ENCODE peak calls at places on chromosomes 7 and 10, in four cellular contexts. J, I, M and V are unnamed samples. For H3K4me1, the result is how much of the 10 kb centered on the place peaks cover.

GRCh38 chr7:33186187-33186586 is 56.8 kb downstream of the BBS9 start:
- DNase-seq in J (no peak), I (no peak), M (no peak), V (no peak)

GRCh38 chr7:151899513-151900360 is 22.8 kb upstream of the PRKAG2 start:
- DNase-seq in J (no peak), I (no peak), M (no peak), V (no peak)

GRCh38 chr7:29565982-29566746 is 2.5 kb downstream of the PRR15 start:
- DNase-seq in J (no peak), I (no peak), M (peak), V (peak)

GRCh38 chr10:118798186-118798811 is 43.5 kb upstream of the CACUL1 start:
- DNase-seq in J (peak), I (no peak), M (no peak), V (no peak)

GRCh38 chr10:52319926-52320325 is 5.8 kb downstream of the DKK1 start:
- DNase-seq in J (no peak), I (no peak), M (no peak), V (no peak)

GRCh38 chr10:6953131-6953834 is 373.2 kb upstream of the PRKCQ start:
- DNase-seq in J (no peak), I (no peak), M (no peak), V (no peak)

GRCh38 chr7:121328508-121329459 is at the start of gene WNT16:
- DNase-seq in J (no peak), I (no peak), M (peak), V (no peak)

GRCh38 chr10:30437039-30437781 is 3.2 kb downstream of the MAP3K8 start:
- DNase-seq in J (no peak), I (no peak), M (no peak), V (no peak)

GRCh38 chr7:3979956-3980643 is 679.0 kb downstream of the SDK1 start:
- DNase-seq in J (no peak), I (no peak), M (peak), V (no peak)

GRCh38 chr7:41777894-41778596 is 75.2 kb upstream of the INHBA start:
- DNase-seq in J (no peak), I (no peak), M (no peak), V (no peak)

GRCh38 chr7:40698214-40698920 is 563.6 kb downstream of the SUGCT start:
- DNase-seq in J (no peak), I (no peak), M (no peak), V (no peak)

GRCh38 chr10:75841266-75841665 is 409.8 kb downstream of the LRMDA start:
- DNase-seq in J (no peak), I (no peak), M (no peak), V (no peak)

GRCh38 chr10:31709028-31709427 is 219.6 kb downstream of the ARHGAP12 start:
- DNase-seq in J (no peak), I (no peak), M (no peak), V (no peak)

GRCh38 chr10:125989791-125990190 is 93.4 kb downstream of the FANK1 start:
- DNase-seq in J (no peak), I (no peak), M (no peak), V (no peak)

GRCh38 chr10:110959379-110960332 is 40.3 kb downstream of the SHOC2 start:
- DNase-seq in J (no peak), I (no peak), M (no peak), V (no peak)

GRCh38 chr10:92699518-92700272 is 9.9 kb downstream of the HHEX start:
- DNase-seq in J (peak), I (no peak), M (peak), V (no peak)

GRCh38 chr7:42096681-42097637 is 140.1 kb downstream of the GLI3 start:
- DNase-seq in J (no peak), I (no peak), M (no peak), V (no peak)

GRCh38 chr7:80748302-80749042 is 110.0 kb downstream of the CD36 start:
- DNase-seq in J (no peak), I (no peak), M (no peak), V (no peak)

GRCh38 chr7:23117841-23118240 is 12.3 kb downstream of the KLHL7 start:
- DNase-seq in J (no peak), I (no peak), M (no peak), V (no peak)

GRCh38 chr7:55441668-55442305 is 76.7 kb downstream of the LANCL2 start:
- DNase-seq in J (no peak), I (no peak), M (peak), V (no peak)

GRCh38 chr7:921581-922333 is 32.7 kb downstream of the ADAP1 start:
- DNase-seq in J (no peak), I (peak), M (no peak), V (peak)

GRCh38 chr10:32298066-32298812 is 48.7 kb downstream of the EPC1 start:
- DNase-seq in J (peak), I (no peak), M (no peak), V (no peak)

GRCh38 chr10:78846770-78847169 is 222.0 kb upstream of the ZMIZ1 start:
- DNase-seq in J (no peak), I (no peak), M (peak), V (no peak)

GRCh38 chr10:49689882-49690510 is 10.5 kb downstream of the C10orf53 start:
- DNase-seq in J (no peak), I (no peak), M (no peak), V (no peak)

GRCh38 chr10:23413629-23414089 is 25.2 kb upstream of the OTUD1 start:
- DNase-seq in J (no peak), I (no peak), M (no peak), V (no peak)

GRCh38 chr7:21338728-21339164 is 89.1 kb upstream of the SP4 start:
- DNase-seq in J (no peak), I (no peak), M (no peak), V (no peak)

GRCh38 chr10:114402871-114403544 is 1.3 kb downstream of the AFAP1L2 start:
- DNase-seq in J (no peak), I (no peak), M (no peak), V (no peak)

GRCh38 chr7:92644406-92645113 is 54.4 kb upstream of the FAM133B start:
- DNase-seq in J (no peak), I (no peak), M (no peak), V (no peak)

GRCh38 chr7:135193615-135194081 is 17.7 kb downstream of the WDR91 start:
- DNase-seq in J (no peak), I (no peak), M (no peak), V (no peak)

GRCh38 chr10:49257159-49257558 is 41.8 kb upstream of the C10orf71 start:
- DNase-seq in J (no peak), I (no peak), M (no peak), V (no peak)

GRCh38 chr10:13162013-13162364 is 631 bp downstream of the MCM10 start:
- DNase-seq in J (peak), I (no peak), M (peak), V (no peak)

GRCh38 chr7:113805976-113806375 is 112.8 kb downstream of the PPP1R3A start:
- DNase-seq in J (no peak), I (no peak), M (no peak), V (no peak)

GRCh38 chr10:106566871-106567270 is 597.6 kb downstream of the SORCS1 start:
- DNase-seq in J (no peak), I (no peak), M (peak), V (no peak)

GRCh38 chr10:37856881-37857286 is 526 bp downstream of the ZNF248 start:
- DNase-seq in J (no peak), I (no peak), M (peak), V (peak)

GRCh38 chr10:65355141-65355680 is 1570.6 kb upstream of the LRRTM3 start:
- DNase-seq in J (no peak), I (no peak), M (no peak), V (no peak)

GRCh38 chr7:92777993-92778392 is 58.4 kb downstream of the CDK6 start:
- DNase-seq in J (no peak), I (no peak), M (no peak), V (no peak)

GRCh38 chr10:23191764-23192395 is at the start of gene PTF1A:
- DNase-seq in J (no peak), I (no peak), M (peak), V (no peak)

GRCh38 chr7:98348726-98349474 is 52.0 kb downstream of the BAIAP2L1 start:
- DNase-seq in J (no peak), I (no peak), M (no peak), V (no peak)

GRCh38 chr10:29917311-29917710 is 142.1 kb downstream of the JCAD start:
- DNase-seq in J (no peak), I (no peak), M (no peak), V (no peak)

DNA sequence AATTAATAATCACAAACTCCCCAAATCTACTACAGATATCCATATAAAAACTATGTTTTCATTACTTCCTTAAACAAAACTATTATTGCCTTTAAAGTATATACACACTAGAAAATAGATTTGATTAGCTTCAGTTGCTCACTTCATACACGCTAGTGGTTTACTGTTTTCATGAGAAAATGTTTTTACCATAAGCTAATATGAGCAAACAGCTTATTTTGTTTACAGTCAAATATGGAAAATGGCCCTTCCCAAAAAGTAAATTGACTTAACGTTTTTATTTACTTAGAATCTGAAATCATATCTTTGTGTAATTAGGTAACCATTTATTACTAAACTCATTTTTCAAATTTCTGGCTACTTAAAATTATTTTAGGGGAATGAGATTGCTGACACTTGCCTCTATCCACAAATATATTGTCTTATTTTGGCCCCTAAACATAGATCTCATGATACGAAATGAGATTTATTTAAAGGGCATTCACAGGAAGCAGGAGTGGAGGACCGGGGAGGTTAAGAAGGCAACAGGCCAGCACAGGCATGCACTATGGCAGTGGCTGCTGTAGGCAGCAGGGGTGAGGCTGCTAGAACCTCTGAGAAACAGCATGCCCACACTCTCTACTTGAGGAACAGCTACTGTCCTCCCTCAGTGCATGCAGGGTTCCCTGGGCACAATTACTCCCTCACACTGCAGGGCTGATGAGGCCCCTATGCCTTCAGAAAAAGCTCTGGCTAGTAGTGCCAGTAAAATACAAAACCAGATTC is 29.6 kb upstream of the SOSTDC1 start:
- DNase-seq in J (no peak), I (no peak), M (no peak), V (no peak)
- TF ChIP-seq EP300 in J (no peak), I (no peak), M (no peak), V (no peak)

GRCh38 chr7:44189286-44189992 is at the start of gene GCK:
- DNase-seq in J (no peak), I (no peak), M (no peak), V (peak)

GRCh38 chr7:44193011-44193802 is 4.0 kb upstream of the GCK start:
- DNase-seq in J (no peak), I (no peak), M (no peak), V (peak)

GRCh38 chr7:44188480-44189225 is 586 bp downstream of the GCK start:
- DNase-seq in J (no peak), I (no peak), M (no peak), V (peak)

GRCh38 chr7:44189993-44190872 is 994 bp upstream of the GCK start:
- DNase-seq in J (no peak), I (no peak), M (no peak), V (peak)

GRCh38 chr7:44191171-44191570 is 1.9 kb upstream of the GCK start:
- DNase-seq in J (no peak), I (no peak), M (no peak), V (no peak)
- H3K27ac ChIP-seq in J (no peak), I (no peak), M (no peak), V (no peak)

GRCh38 chr7:150370612-150371071 is 2.0 kb downstream of the REPIN1 start:
- DNase-seq in J (no peak), I (no peak), M (no peak), V (no peak)

GRCh38 chr7:150373049-150373801 is 4.6 kb downstream of the REPIN1 start:
- DNase-seq in J (no peak), I (no peak), M (no peak), V (no peak)

GRCh38 chr7:150371131-150371995 is 2.7 kb downstream of the REPIN1 start:
- DNase-seq in J (no peak), I (no peak), M (no peak), V (no peak)

GRCh38 chr7:150372271-150373048 is 3.8 kb downstream of the REPIN1 start:
- DNase-seq in J (no peak), I (no peak), M (no peak), V (no peak)

GRCh38 chr7:150371996-150372270 is 3.3 kb downstream of the REPIN1 start:
- DNase-seq in J (no peak), I (no peak), M (no peak), V (no peak)
- H3K4me1 ChIP-seq in J (under half), I (under half), M (under half), V (half or more)

DNA sequence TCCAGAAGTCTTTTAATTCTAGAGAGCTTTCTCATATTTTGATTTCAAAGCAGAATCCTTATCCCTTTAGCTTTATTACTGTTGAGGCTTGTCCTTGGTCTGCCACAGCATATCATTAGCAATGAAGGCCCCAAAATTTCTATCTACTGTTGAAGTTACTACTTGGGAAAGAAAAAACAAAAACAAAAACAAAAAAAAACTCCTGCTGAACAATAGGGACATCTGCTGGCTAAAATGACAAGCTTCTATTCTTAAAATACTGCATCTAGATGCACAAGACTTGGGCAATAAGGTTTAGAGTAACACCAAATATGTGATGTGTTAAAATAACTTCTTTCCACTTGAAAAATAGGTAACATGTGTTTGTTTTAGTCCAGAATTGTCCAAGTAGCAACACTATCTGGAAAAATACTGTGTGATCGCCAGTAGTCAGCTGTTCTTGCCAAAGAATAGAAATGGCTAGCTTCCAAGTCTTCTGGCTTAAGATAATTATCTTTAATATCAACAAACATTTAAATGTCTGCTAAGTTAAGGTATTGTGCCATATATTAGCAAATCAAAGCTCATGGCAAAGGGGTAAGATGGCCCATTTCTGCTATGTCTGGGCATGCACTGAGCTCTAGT is 3.8 kb upstream of the DMTF1 start:
- DNase-seq in J (peak), I (no peak), M (peak), V (no peak)
- TF ChIP-seq EP300 in J (no peak), I (no peak), M (no peak), V (no peak)

GRCh38 chr10:124640056-124640455 is 104.1 kb downstream of the FAM53B start:
- DNase-seq in J (no peak), I (no peak), M (no peak), V (no peak)
- H3K27ac ChIP-seq in J (no peak), I (peak), M (no peak), V (peak)

DNA sequence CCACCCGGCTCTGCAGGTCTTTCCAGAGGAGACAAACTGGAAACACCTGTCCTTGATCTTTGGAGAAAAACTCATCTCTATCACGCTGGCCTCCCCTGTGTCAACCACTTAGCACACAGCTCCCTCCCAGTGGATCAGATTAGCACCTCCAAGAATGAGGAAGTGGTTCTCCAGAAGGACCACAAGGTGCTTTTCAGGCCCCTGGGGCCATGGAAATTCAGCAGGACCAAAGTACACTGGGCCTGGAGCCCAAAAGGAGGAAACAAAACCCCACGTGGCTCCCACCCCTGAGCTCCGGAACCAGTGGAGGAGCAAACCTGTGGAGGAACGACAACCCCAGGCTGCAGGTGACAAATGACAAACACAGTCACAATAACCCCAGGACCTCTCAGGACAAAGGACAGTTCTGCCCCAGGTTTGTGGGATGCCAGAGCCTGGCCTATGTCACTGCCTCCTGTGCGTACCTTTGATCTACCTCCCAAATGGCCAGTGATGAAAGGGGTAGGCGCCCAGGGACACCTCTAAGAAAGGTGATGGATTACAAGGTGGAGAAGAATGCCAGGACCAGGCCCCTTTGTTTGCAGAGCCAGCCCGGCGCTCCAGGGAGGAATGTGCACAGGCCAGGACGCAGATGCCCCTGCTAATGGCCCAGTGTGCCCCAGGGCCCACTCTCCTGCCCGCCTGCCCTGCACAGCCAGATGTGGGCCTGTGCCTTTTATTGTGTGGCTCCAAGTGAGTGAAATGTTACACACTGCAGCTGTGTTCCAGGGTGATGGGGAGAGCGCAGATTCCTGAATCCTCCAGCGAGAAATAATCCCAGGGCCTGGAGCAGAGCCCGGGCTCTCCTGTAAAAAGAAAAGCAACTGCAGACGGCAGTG is 5.6 kb downstream of the TNS3 start:
- DNase-seq in J (peak), I (peak), M (peak), V (no peak)
- H3K4me1 ChIP-seq in J (half or more), I (under half), M (under half), V (half or more)

GRCh38 chr10:69860290-69860689 is 58.6 kb downstream of the COL13A1 start:
- DNase-seq in J (no peak), I (no peak), M (no peak), V (no peak)

GRCh38 chr10:69862882-69863530 is 61.3 kb downstream of the COL13A1 start:
- DNase-seq in J (no peak), I (no peak), M (no peak), V (no peak)

GRCh38 chr10:69863580-69863979 is 61.9 kb downstream of the COL13A1 start:
- DNase-seq in J (no peak), I (no peak), M (no peak), V (no peak)

GRCh38 chr10:69864321-69864720 is 62.6 kb downstream of the COL13A1 start:
- DNase-seq in J (no peak), I (no peak), M (no peak), V (no peak)

DNA sequence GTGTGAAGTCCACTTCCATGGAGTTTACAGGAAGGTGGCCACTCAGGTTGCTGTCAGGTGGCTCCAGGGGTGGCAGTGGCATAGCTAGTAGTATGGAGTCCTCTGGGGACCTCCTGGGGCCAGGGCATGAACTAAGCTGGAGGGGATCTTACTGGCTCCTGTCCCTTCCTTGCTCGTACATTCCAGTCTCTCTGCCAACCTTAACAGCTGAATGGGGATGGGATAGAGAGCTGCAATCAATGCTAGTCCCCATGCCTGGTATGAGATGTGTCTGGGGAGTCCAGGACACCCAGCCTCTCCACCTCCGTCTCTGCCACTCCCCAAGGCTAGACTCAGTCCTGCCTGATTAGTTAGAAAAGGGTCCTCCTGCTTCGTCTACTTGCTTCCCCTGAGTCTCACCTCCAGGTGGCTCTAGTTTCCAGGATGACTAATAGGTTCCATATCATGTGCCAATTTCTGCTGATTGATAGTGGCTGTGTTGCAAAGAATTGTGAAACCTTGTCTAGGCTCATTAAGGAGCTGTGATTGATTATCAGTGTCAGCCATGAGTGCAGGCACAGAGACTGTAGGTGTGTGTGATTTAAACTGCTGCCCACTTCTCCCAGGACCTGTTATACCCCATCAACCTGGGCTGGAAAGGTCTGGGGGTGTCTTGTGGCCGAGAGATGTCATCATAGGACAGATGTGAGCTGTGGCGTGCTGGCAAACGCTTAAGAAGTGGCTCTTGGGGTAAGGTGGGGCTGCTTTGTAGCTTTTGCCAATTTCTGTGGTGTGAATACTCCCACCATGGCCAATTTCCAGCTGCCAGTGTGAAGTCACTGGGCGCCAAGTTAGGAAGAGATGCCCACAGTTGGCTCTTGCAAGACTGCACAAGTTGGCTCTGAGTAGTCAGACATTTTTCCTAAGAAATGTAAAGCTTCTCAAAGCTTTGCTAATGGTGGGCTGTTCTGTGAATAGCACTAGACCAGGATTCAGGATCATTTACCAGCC is 59.8 kb downstream of the COL13A1 start:
- DNase-seq in J (peak), I (no peak), M (no peak), V (no peak)
- TF ChIP-seq EP300 in J (no peak), I (no peak), M (peak), V (no peak)